ENCODE peak calls at places on chromosome 22, in six cellular contexts. One of them, this sample, is unnamed.

GRCh38 chr22:46293591-46294260 is 2.9 kb upstream of the GTSE1 start:
- DNase-seq in IMR-90: peak; percentile 53
- DNase-seq in H1: no peak
- DNase-seq in neuronal stem cell: no peak
- DNase-seq in mesenchymal stem cell: peak; percentile 24
- DNase-seq in trophoblast cell: peak; percentile 21
- DNase-seq in this sample: no peak

GRCh38 chr22:17734197-17734596 is 40.1 kb downstream of the BID start:
- DNase-seq in IMR-90: peak; percentile 87
- DNase-seq in H1: no peak
- DNase-seq in neuronal stem cell: no peak
- DNase-seq in mesenchymal stem cell: peak; percentile 61
- DNase-seq in trophoblast cell: no peak
- DNase-seq in this sample: no peak

GRCh38 chr22:27246558-27246957 is 555.0 kb downstream of the MN1 start:
- DNase-seq in IMR-90: no peak
- DNase-seq in H1: no peak
- DNase-seq in neuronal stem cell: no peak
- DNase-seq in mesenchymal stem cell: no peak
- DNase-seq in trophoblast cell: no peak
- DNase-seq in this sample: no peak

GRCh38 chr22:31093090-31093850 is 12.2 kb downstream of the SMTN start:
- DNase-seq in IMR-90: no peak
- DNase-seq in H1: no peak
- DNase-seq in neuronal stem cell: no peak
- DNase-seq in mesenchymal stem cell: no peak
- DNase-seq in trophoblast cell: no peak
- DNase-seq in this sample: peak; percentile 24

GRCh38 chr22:45102896-45103420 is 60.8 kb upstream of the NUP50 start:
- DNase-seq in IMR-90: no peak
- DNase-seq in H1: no peak
- DNase-seq in neuronal stem cell: no peak
- DNase-seq in mesenchymal stem cell: no peak
- DNase-seq in trophoblast cell: no peak
- DNase-seq in this sample: no peak

GRCh38 chr22:21698430-21699329 is 32.9 kb downstream of the PPIL2 start:
- DNase-seq in IMR-90: no peak
- DNase-seq in H1: no peak
- DNase-seq in neuronal stem cell: no peak
- DNase-seq in mesenchymal stem cell: peak; percentile 56
- DNase-seq in trophoblast cell: no peak
- DNase-seq in this sample: peak; percentile 57

GRCh38 chr22:20648306-20648903 is 125.5 kb upstream of the SERPIND1 start:
- DNase-seq in IMR-90: no peak
- DNase-seq in H1: no peak
- DNase-seq in neuronal stem cell: no peak
- DNase-seq in mesenchymal stem cell: no peak
- DNase-seq in trophoblast cell: no peak
- DNase-seq in this sample: peak; percentile 10

GRCh38 chr22:26170795-26171194 is 1.5 kb downstream of the SEZ6L start:
- DNase-seq in IMR-90: no peak
- DNase-seq in H1: no peak
- DNase-seq in neuronal stem cell: peak; percentile 67
- DNase-seq in mesenchymal stem cell: no peak
- DNase-seq in trophoblast cell: no peak
- DNase-seq in this sample: peak; percentile 67

GRCh38 chr22:46985507-46985882 is 223.0 kb downstream of the TBC1D22A start:
- DNase-seq in IMR-90: no peak
- DNase-seq in H1: no peak
- DNase-seq in neuronal stem cell: no peak
- DNase-seq in mesenchymal stem cell: peak; percentile 2
- DNase-seq in trophoblast cell: no peak
- DNase-seq in this sample: no peak

GRCh38 chr22:28141614-28142013 is 222.6 kb upstream of the PITPNB start:
- DNase-seq in IMR-90: peak; percentile 77
- DNase-seq in H1: no peak
- DNase-seq in neuronal stem cell: no peak
- DNase-seq in mesenchymal stem cell: peak; percentile 75
- DNase-seq in trophoblast cell: no peak
- DNase-seq in this sample: no peak

GRCh38 chr22:20671409-20672081 is 102.4 kb upstream of the SERPIND1 start:
- DNase-seq in IMR-90: no peak
- DNase-seq in H1: no peak
- DNase-seq in neuronal stem cell: no peak
- DNase-seq in mesenchymal stem cell: no peak
- DNase-seq in trophoblast cell: no peak
- DNase-seq in this sample: no peak

GRCh38 chr22:45304971-45305370 is 4.8 kb upstream of the FAM118A start:
- DNase-seq in IMR-90: no peak
- DNase-seq in H1: no peak
- DNase-seq in neuronal stem cell: no peak
- DNase-seq in mesenchymal stem cell: no peak
- DNase-seq in trophoblast cell: peak; percentile 70
- DNase-seq in this sample: no peak

GRCh38 chr22:19011075-19011474 is 75.0 kb upstream of the PRODH start:
- DNase-seq in IMR-90: no peak
- DNase-seq in H1: no peak
- DNase-seq in neuronal stem cell: no peak
- DNase-seq in mesenchymal stem cell: no peak
- DNase-seq in trophoblast cell: no peak
- DNase-seq in this sample: no peak

GRCh38 chr22:46762238-46763050 is at the start of gene TBC1D22A:
- DNase-seq in IMR-90: peak; percentile 92
- DNase-seq in H1: peak; percentile 63
- DNase-seq in neuronal stem cell: peak; percentile 92
- DNase-seq in mesenchymal stem cell: peak; percentile 94
- DNase-seq in trophoblast cell: peak; percentile 97
- DNase-seq in this sample: peak; percentile 94

GRCh38 chr22:32644252-32645100 is 157.0 kb upstream of the TIMP3 start:
- DNase-seq in IMR-90: peak; percentile 59
- DNase-seq in H1: no peak
- DNase-seq in neuronal stem cell: no peak
- DNase-seq in mesenchymal stem cell: peak; percentile 91
- DNase-seq in trophoblast cell: peak; percentile 84
- DNase-seq in this sample: no peak

GRCh38 chr22:20016734-20017621 is at the start of gene ARVCF:
- DNase-seq in IMR-90: peak; percentile 85
- DNase-seq in H1: peak; percentile 70
- DNase-seq in neuronal stem cell: peak; percentile 89
- DNase-seq in mesenchymal stem cell: peak; percentile 89
- DNase-seq in trophoblast cell: peak; percentile 98
- DNase-seq in this sample: peak; percentile 91

GRCh38 chr22:46079093-46079860 is 71.0 kb upstream of the PPARA start:
- DNase-seq in IMR-90: no peak
- DNase-seq in H1: no peak
- DNase-seq in neuronal stem cell: no peak
- DNase-seq in mesenchymal stem cell: no peak
- DNase-seq in trophoblast cell: no peak
- DNase-seq in this sample: no peak

GRCh38 chr22:31846161-31847115 is 92.6 kb downstream of the DEPDC5 start:
- DNase-seq in IMR-90: peak; percentile 96
- DNase-seq in H1: no peak
- DNase-seq in neuronal stem cell: no peak
- DNase-seq in mesenchymal stem cell: peak; percentile 96
- DNase-seq in trophoblast cell: peak; percentile 10
- DNase-seq in this sample: no peak

GRCh38 chr22:44621401-44622146 is 80.4 kb upstream of the PRR5 start:
- DNase-seq in IMR-90: no peak
- DNase-seq in H1: no peak
- DNase-seq in neuronal stem cell: no peak
- DNase-seq in mesenchymal stem cell: no peak
- DNase-seq in trophoblast cell: no peak
- DNase-seq in this sample: no peak

GRCh38 chr22:46063861-46064235 is 86.5 kb upstream of the PPARA start:
- DNase-seq in IMR-90: no peak
- DNase-seq in H1: no peak
- DNase-seq in neuronal stem cell: no peak
- DNase-seq in mesenchymal stem cell: no peak
- DNase-seq in trophoblast cell: no peak
- DNase-seq in this sample: no peak

GRCh38 chr22:19846620-19847344 is 7.9 kb downstream of the GNB1L start:
- DNase-seq in IMR-90: no peak
- DNase-seq in H1: no peak
- DNase-seq in neuronal stem cell: no peak
- DNase-seq in mesenchymal stem cell: no peak
- DNase-seq in trophoblast cell: peak; percentile 25
- DNase-seq in this sample: no peak

GRCh38 chr22:35903571-35904331 is 124.9 kb downstream of the RBFOX2 start:
- DNase-seq in IMR-90: no peak
- DNase-seq in H1: no peak
- DNase-seq in neuronal stem cell: no peak
- DNase-seq in mesenchymal stem cell: no peak
- DNase-seq in trophoblast cell: peak; percentile 17
- DNase-seq in this sample: no peak

GRCh38 chr22:25845985-25846745 is 104.2 kb downstream of the MYO18B start:
- DNase-seq in IMR-90: no peak
- DNase-seq in H1: no peak
- DNase-seq in neuronal stem cell: no peak
- DNase-seq in mesenchymal stem cell: no peak
- DNase-seq in trophoblast cell: no peak
- DNase-seq in this sample: no peak

DNA sequence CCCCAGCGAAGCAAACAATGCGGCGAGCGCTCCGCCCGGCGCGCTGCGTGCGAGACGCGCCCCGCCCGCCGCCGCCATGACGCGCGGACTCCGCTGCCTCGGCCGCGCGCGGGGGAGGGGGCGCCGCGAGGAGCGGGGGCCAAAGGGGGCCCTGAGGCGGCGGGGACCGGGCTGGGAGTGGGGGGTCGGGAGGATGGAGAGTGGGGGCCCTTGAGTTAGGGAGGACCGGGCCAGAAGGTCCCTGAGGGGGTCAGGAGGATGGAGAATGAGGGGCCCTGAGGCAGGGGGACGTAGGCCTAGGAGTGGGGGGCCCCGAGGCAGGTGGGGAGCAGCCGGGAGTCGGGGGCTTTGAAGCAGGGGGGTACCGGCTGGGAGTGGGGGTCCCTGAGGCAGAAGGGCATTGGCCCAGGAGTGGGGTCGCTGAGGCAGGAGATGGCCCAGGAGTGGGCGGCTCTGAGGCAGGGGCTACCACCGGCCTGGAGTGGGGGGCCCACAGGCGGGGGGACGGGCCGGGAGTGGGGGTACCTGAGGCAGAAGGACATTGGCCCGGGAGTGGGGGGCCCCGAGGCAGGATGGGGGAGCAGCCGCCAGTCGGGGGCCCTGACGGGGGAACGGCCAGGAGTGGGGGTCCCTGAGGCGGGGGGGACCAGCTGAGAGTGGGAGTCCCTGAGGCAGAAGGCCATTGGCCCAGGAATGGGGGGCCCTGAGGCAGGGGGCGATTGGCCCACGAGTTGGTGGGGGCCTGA is at the start of gene BRD1:
- DNase-seq in IMR-90: peak; percentile 61
- DNase-seq in H1: no peak
- DNase-seq in neuronal stem cell: peak; percentile 37
- DNase-seq in mesenchymal stem cell: peak; percentile 68
- DNase-seq in trophoblast cell: peak; percentile 72
- DNase-seq in this sample: peak; percentile 28
- H4K8ac ChIP-seq in IMR-90: peak within 1 kb of the TSS; percentile 98
- H4K8ac ChIP-seq in H1: peak within 1 kb of the TSS; percentile 58
- H4K8ac ChIP-seq in neuronal stem cell: peak within 1 kb of the TSS; percentile 96
- H4K8ac ChIP-seq in mesenchymal stem cell: peak within 1 kb of the TSS; percentile 99
- H4K8ac ChIP-seq in trophoblast cell: peak within 1 kb of the TSS; percentile 99
- H4K8ac ChIP-seq in this sample: no peak within 1 kb of the TSS

DNA sequence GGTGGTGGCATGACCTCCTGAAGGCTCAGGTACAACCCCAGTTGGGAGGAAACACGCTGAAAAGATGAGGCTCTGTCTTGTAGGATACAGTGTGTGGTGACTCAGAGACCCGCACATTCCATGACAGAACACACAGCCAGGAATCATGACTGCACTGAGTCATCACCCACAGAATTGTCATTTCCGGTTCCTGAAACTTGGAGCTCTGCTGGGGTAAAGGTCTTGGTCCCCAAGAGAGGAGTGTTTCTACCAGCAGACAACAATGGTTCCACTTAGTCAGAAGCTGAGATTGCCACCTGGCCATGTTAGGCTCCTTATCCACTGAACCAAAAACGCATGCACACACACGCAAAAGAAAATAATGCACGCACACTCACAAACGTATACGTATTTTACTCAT is 31.5 kb upstream of the CYB5R3 start:
- DNase-seq in IMR-90: peak; percentile 98
- DNase-seq in H1: no peak
- DNase-seq in neuronal stem cell: no peak
- DNase-seq in mesenchymal stem cell: peak; percentile 97
- DNase-seq in trophoblast cell: peak; percentile 99
- DNase-seq in this sample: no peak
- H3K4me1 ChIP-seq in IMR-90: peaks cover 16% of the 10 kb centered on the region
- H3K4me1 ChIP-seq in H1: no peaks in the 10 kb centered on the region
- H3K4me1 ChIP-seq in neuronal stem cell: no peaks in the 10 kb centered on the region
- H3K4me1 ChIP-seq in mesenchymal stem cell: peaks cover 20% of the 10 kb centered on the region
- H3K4me1 ChIP-seq in trophoblast cell: peaks cover 6% of the 10 kb centered on the region
- H3K4me1 ChIP-seq in this sample: no peaks in the 10 kb centered on the region

DNA sequence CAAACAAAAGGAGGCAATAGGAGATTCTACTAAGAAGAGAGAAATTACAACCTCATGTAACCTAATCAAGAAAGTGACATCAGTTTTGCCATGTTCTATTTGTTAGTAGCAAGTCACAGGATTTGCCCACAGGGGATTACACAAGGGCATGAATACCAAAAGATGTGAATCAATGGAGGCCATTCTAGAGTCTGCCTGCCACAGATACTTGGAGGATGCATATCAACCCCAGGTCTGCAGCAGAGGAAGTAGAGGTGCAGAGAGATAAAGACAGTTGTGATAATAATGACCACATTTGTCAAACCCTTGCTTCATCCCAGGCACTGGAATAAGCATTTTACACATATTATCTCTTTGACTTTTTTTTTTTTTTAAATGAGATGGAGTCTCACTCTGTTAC is 2.4 kb upstream of the ASCC2 start:
- DNase-seq in IMR-90: no peak
- DNase-seq in H1: no peak
- DNase-seq in neuronal stem cell: no peak
- DNase-seq in mesenchymal stem cell: peak; percentile 62
- DNase-seq in trophoblast cell: peak; percentile 93
- DNase-seq in this sample: no peak
- H2AFZ ChIP-seq in IMR-90: no peak overlapping the region
- H2AFZ ChIP-seq in H1: peak overlapping the region; percentile 11
- H2AFZ ChIP-seq in neuronal stem cell: no peak overlapping the region
- H2AFZ ChIP-seq in mesenchymal stem cell: no peak overlapping the region
- H2AFZ ChIP-seq in trophoblast cell: no peak overlapping the region
- H2AFZ ChIP-seq in this sample: no peak overlapping the region

DNA sequence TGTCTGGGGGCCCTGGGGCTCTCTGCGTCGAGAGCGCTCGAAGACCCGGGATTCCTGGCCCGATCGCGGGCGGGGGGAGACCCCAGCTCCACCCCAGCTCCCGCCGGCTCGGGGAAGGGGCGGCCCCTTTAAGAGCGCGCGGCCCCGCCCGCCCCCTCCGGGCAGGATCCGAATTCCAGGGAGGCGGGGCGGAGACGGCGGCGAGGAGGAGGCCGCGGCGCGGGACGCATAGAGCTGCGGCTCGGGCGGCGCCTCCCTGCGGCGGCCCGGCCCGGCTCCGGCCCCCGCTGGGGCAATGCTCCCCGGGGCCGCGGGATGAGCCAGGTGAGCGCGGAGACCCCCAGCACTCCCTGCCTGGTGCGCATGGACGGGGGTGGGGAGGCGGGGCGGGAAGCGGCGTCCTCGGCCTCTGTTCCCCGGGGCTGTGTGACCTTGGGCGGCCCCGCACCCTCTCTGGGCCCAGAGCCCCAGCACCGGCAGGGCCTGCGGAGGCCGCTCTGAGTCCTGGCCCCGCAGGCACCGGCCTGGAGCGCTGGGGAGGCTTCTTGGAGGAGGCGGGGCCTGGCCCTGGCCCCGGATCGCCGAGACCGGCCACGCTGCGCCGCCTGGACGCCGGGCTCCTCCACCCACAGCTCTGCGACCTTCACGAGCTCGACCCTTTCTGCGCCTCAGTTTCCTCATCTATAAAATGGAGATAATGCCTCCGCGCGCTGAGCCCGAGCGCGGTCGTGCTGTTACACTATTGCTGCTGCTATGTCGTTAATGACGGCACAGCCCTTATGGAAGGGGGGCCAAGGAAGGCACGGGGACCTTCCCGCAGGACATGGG is 594 bp downstream of the GAS2L1 start:
- DNase-seq in IMR-90: peak; percentile 61
- DNase-seq in H1: no peak
- DNase-seq in neuronal stem cell: peak; percentile 83
- DNase-seq in mesenchymal stem cell: peak; percentile 83
- DNase-seq in trophoblast cell: peak; percentile 89
- DNase-seq in this sample: peak; percentile 80
- H4K8ac ChIP-seq in IMR-90: peak overlapping the region; percentile 78
- H4K8ac ChIP-seq in H1: peak overlapping the region; percentile 95
- H4K8ac ChIP-seq in neuronal stem cell: no peak overlapping the region
- H4K8ac ChIP-seq in mesenchymal stem cell: peak overlapping the region; percentile 87
- H4K8ac ChIP-seq in trophoblast cell: peak overlapping the region; percentile 81
- H4K8ac ChIP-seq in this sample: no peak overlapping the region

This sample was measured in H9.